ENCODE peak calls at places on chromosomes 4 and X, in six cellular contexts. F is AG10803; S is mesothelial cell of epicardium; X is activated CD4-positive, CD25-positive, alpha-beta regulatory T cell; Z is fibroblast of mammary gland; B is NCI-H2029. I is an unnamed sample.

GRCh38 chrX:140672840-140673731 is 36.5 kb upstream of the LINC00632 start:
- DNase-seq in F (no peak), S (no peak), X (no peak), Z (no peak), B (no peak), I (no peak)

GRCh38 chrX:117215683-117216082 is 752.9 kb upstream of the CT83 start:
- DNase-seq in F (no peak), S (no peak), X (no peak), Z (no peak), B (no peak), I (no peak)

GRCh38 chrX:10569946-10570345 is 50.4 kb downstream of the MID1 start:
- DNase-seq in F (no peak), S (no peak), X (no peak), Z (peak), B (no peak), I (no peak)

GRCh38 chr4:122341906-122342305 is 36.9 kb upstream of the ADAD1 start:
- DNase-seq in F (peak), S (no peak), X (no peak), Z (peak), B (no peak), I (no peak)

GRCh38 chrX:17629519-17629918 is 107.8 kb upstream of the SCML1 start:
- DNase-seq in F (no peak), S (no peak), X (no peak), Z (no peak), B (no peak), I (no peak)

GRCh38 chr4:24559889-24560288 is 24.5 kb downstream of the DHX15 start:
- DNase-seq in F (peak), S (no peak), X (no peak), Z (peak), B (no peak), I (no peak)

GRCh38 chrX:19772306-19772705 is 115.1 kb downstream of the SH3KBP1 start:
- DNase-seq in F (peak), S (no peak), X (no peak), Z (peak), B (no peak), I (no peak)

GRCh38 chr4:5003372-5003857 is 15.8 kb downstream of the CYTL1 start:
- DNase-seq in F (no peak), S (no peak), X (no peak), Z (no peak), B (no peak), I (no peak)

GRCh38 chr4:2154215-2154614 is 87.7 kb downstream of the HAUS3 start:
- DNase-seq in F (no peak), S (no peak), X (no peak), Z (peak), B (no peak), I (no peak)

GRCh38 chrX:1719270-1719669 is 104.4 kb downstream of the ASMT start:
- DNase-seq in F (no peak), S (no peak), X (no peak), Z (no peak), B (no peak), I (no peak)

GRCh38 chr4:136329042-136329662 is 1203.1 kb downstream of the PCDH18 start:
- DNase-seq in F (no peak), S (no peak), X (no peak), Z (no peak), B (no peak), I (no peak)

GRCh38 chr4:19857405-19857804 is 394.3 kb upstream of the SLIT2 start:
- DNase-seq in F (no peak), S (no peak), X (no peak), Z (peak), B (peak), I (peak)

GRCh38 chrX:118734909-118735308 is 7.5 kb downstream of the IL13RA1 start:
- DNase-seq in F (no peak), S (no peak), X (no peak), Z (no peak), B (no peak), I (no peak)

GRCh38 chr4:53713296-53713695 is 122.0 kb upstream of the LNX1 start:
- DNase-seq in F (no peak), S (no peak), X (no peak), Z (no peak), B (no peak), I (no peak)

GRCh38 chrX:39337461-39337860 is 536.2 kb downstream of the MID1IP1 start:
- DNase-seq in F (no peak), S (no peak), X (no peak), Z (no peak), B (peak), I (peak)

GRCh38 chrX:150088766-150089518 is 150.7 kb upstream of the EOLA2 start:
- DNase-seq in F (no peak), S (no peak), X (no peak), Z (no peak), B (peak), I (no peak)

GRCh38 chr4:40848251-40848650 is 98.5 kb downstream of the NSUN7 start:
- DNase-seq in F (no peak), S (no peak), X (no peak), Z (no peak), B (peak), I (peak)

GRCh38 chr4:132227349-132228165 is 921.5 kb upstream of the PCDH10 start:
- DNase-seq in F (peak), S (peak), X (no peak), Z (peak), B (peak), I (no peak)

GRCh38 chr4:153634737-153635353 is 49.2 kb upstream of the TLR2 start:
- DNase-seq in F (peak), S (no peak), X (no peak), Z (peak), B (no peak), I (no peak)

GRCh38 chr4:89558147-89558546 is 250.5 kb upstream of the GPRIN3 start:
- DNase-seq in F (no peak), S (no peak), X (no peak), Z (peak), B (no peak), I (no peak)

GRCh38 chr4:96326846-96327245 is 487.0 kb downstream of the PDHA2 start:
- DNase-seq in F (no peak), S (no peak), X (no peak), Z (no peak), B (no peak), I (no peak)

GRCh38 chr4:127965062-127965802 is at the start of the genes ABHD18 and MFSD8:
- DNase-seq in F (peak), S (peak), X (peak), Z (peak), B (peak), I (peak)

GRCh38 chr4:157885785-157886184 is 287.0 kb downstream of the GASK1B start:
- DNase-seq in F (no peak), S (no peak), X (no peak), Z (peak), B (no peak), I (no peak)

GRCh38 chr4:34850983-34851382 is 1393.3 kb downstream of the ARAP2 start:
- DNase-seq in F (no peak), S (no peak), X (no peak), Z (peak), B (no peak), I (no peak)

GRCh38 chr4:124708517-124709300 is 3.8 kb downstream of the ANKRD50 start:
- DNase-seq in F (peak), S (no peak), X (no peak), Z (peak), B (no peak), I (no peak)

GRCh38 chr4:108786351-108786750 is 23.5 kb upstream of the ETNPPL start:
- DNase-seq in F (no peak), S (no peak), X (no peak), Z (no peak), B (no peak), I (no peak)

GRCh38 chrX:132272826-132273225 is 53.6 kb upstream of the RAP2C start:
- DNase-seq in F (no peak), S (no peak), X (no peak), Z (peak), B (no peak), I (no peak)

GRCh38 chrX:18875256-18875878 is 108.5 kb downstream of the PHKA2 start:
- DNase-seq in F (no peak), S (no peak), X (no peak), Z (no peak), B (no peak), I (no peak)

GRCh38 chr4:137363496-137363895 is 168.8 kb downstream of the PCDH18 start:
- DNase-seq in F (peak), S (no peak), X (no peak), Z (no peak), B (no peak), I (no peak)

GRCh38 chrX:38347136-38347535 is 5.3 kb upstream of the OTC start:
- DNase-seq in F (peak), S (no peak), X (no peak), Z (peak), B (no peak), I (no peak)

GRCh38 chr4:48033825-48034413 is 17.3 kb downstream of the NIPAL1 start:
- DNase-seq in F (no peak), S (no peak), X (peak), Z (peak), B (no peak), I (no peak)

GRCh38 chrX:42524374-42524773 is 253.6 kb downstream of the PPP1R2C start:
- DNase-seq in F (peak), S (no peak), X (no peak), Z (peak), B (no peak), I (no peak)

GRCh38 chr4:15425520-15425919 is 2.3 kb upstream of the C1QTNF7 start:
- DNase-seq in F (no peak), S (no peak), X (no peak), Z (no peak), B (no peak), I (no peak)

GRCh38 chrX:153907456-153907855 is 3.0 kb downstream of the AVPR2 start:
- DNase-seq in F (no peak), S (no peak), X (no peak), Z (no peak), B (no peak), I (no peak)

GRCh38 chr4:184355111-184355604 is 119.2 kb downstream of the IRF2 start:
- DNase-seq in F (peak), S (no peak), X (no peak), Z (peak), B (peak), I (no peak)

GRCh38 chr4:3145251-3145908 is 70.9 kb downstream of the HTT start:
- DNase-seq in F (peak), S (no peak), X (no peak), Z (peak), B (no peak), I (no peak)